ENCODE peak calls at places on chromosomes 4 and X, in four cellular contexts. One of them, this sample, is unnamed.

GRCh38 chrX:103919336-103919682 is 43.1 kb upstream of the TMSB15B start:
- DNase-seq in GM13976: peak
- DNase-seq in esophagus squamous epithelium: no peak
- DNase-seq in GM23338: no peak
- DNase-seq in this sample: no peak

GRCh38 chr4:31022702-31023101 is 302.5 kb downstream of the PCDH7 start:
- DNase-seq in GM13976: no peak
- DNase-seq in esophagus squamous epithelium: no peak
- DNase-seq in GM23338: no peak
- DNase-seq in this sample: no peak

GRCh38 chr4:127240721-127241120 is 392.0 kb upstream of the INTU start:
- DNase-seq in GM13976: no peak
- DNase-seq in esophagus squamous epithelium: no peak
- DNase-seq in GM23338: no peak
- DNase-seq in this sample: no peak

GRCh38 chrX:33434256-33435092 is 223.1 kb upstream of the DMD start:
- DNase-seq in GM13976: peak
- DNase-seq in esophagus squamous epithelium: no peak
- DNase-seq in GM23338: peak
- DNase-seq in this sample: peak

GRCh38 chr4:28443786-28444412 is 1583.3 kb downstream of the STIM2 start:
- DNase-seq in GM13976: no peak
- DNase-seq in esophagus squamous epithelium: no peak
- DNase-seq in GM23338: peak
- DNase-seq in this sample: no peak

GRCh38 chr4:98617358-98618047 is 40.9 kb downstream of the TSPAN5 start:
- DNase-seq in GM13976: no peak
- DNase-seq in esophagus squamous epithelium: no peak
- DNase-seq in GM23338: no peak
- DNase-seq in this sample: no peak

GRCh38 chr4:129014566-129015509 is 78.5 kb downstream of the SCLT1 start:
- DNase-seq in GM13976: no peak
- DNase-seq in esophagus squamous epithelium: no peak
- DNase-seq in GM23338: no peak
- DNase-seq in this sample: no peak

GRCh38 chr4:40843696-40844095 is 93.9 kb downstream of the NSUN7 start:
- DNase-seq in GM13976: peak
- DNase-seq in esophagus squamous epithelium: no peak
- DNase-seq in GM23338: peak
- DNase-seq in this sample: peak

GRCh38 chr4:6324461-6324998 is 54.9 kb downstream of the WFS1 start:
- DNase-seq in GM13976: no peak
- DNase-seq in esophagus squamous epithelium: no peak
- DNase-seq in GM23338: no peak
- DNase-seq in this sample: no peak

GRCh38 chrX:16196829-16197228 is 29.5 kb downstream of the MAGEB17 start:
- DNase-seq in GM13976: no peak
- DNase-seq in esophagus squamous epithelium: no peak
- DNase-seq in GM23338: no peak
- DNase-seq in this sample: no peak

GRCh38 chr4:143207555-143207954 is 22.8 kb downstream of the USP38 start:
- DNase-seq in GM13976: no peak
- DNase-seq in esophagus squamous epithelium: no peak
- DNase-seq in GM23338: peak
- DNase-seq in this sample: no peak

GRCh38 chrX:64204252-64204651 is 1.3 kb downstream of the AMER1 start:
- DNase-seq in GM13976: no peak
- DNase-seq in esophagus squamous epithelium: no peak
- DNase-seq in GM23338: peak
- DNase-seq in this sample: no peak

GRCh38 chr4:54547299-54548097 is 110.3 kb upstream of the KIT start:
- DNase-seq in GM13976: no peak
- DNase-seq in esophagus squamous epithelium: no peak
- DNase-seq in GM23338: no peak
- DNase-seq in this sample: no peak

GRCh38 chr4:19693949-19694597 is 557.6 kb upstream of the SLIT2 start:
- DNase-seq in GM13976: no peak
- DNase-seq in esophagus squamous epithelium: no peak
- DNase-seq in GM23338: peak
- DNase-seq in this sample: no peak

GRCh38 chr4:22962186-22962786 is 269.5 kb downstream of the GBA3 start:
- DNase-seq in GM13976: no peak
- DNase-seq in esophagus squamous epithelium: no peak
- DNase-seq in GM23338: peak
- DNase-seq in this sample: no peak

GRCh38 chrX:112913807-112914206 is 73.2 kb upstream of the AMOT start:
- DNase-seq in GM13976: no peak
- DNase-seq in esophagus squamous epithelium: no peak
- DNase-seq in GM23338: peak
- DNase-seq in this sample: no peak

GRCh38 chrX:153065389-153065788 is 6.9 kb upstream of the PNMA6A start:
- DNase-seq in GM13976: no peak
- DNase-seq in esophagus squamous epithelium: no peak
- DNase-seq in GM23338: no peak
- DNase-seq in this sample: no peak

GRCh38 chr4:151688003-151688784 is 72.6 kb downstream of the GATB start:
- DNase-seq in GM13976: no peak
- DNase-seq in esophagus squamous epithelium: no peak
- DNase-seq in GM23338: no peak
- DNase-seq in this sample: no peak

GRCh38 chrX:81286608-81287007 is 84.7 kb downstream of the SH3BGRL start:
- DNase-seq in GM13976: no peak
- DNase-seq in esophagus squamous epithelium: no peak
- DNase-seq in GM23338: no peak
- DNase-seq in this sample: no peak

GRCh38 chr4:826508-827208 is 729 bp upstream of the CPLX1 start:
- DNase-seq in GM13976: no peak
- DNase-seq in esophagus squamous epithelium: no peak
- DNase-seq in GM23338: peak
- DNase-seq in this sample: no peak

GRCh38 chrX:82748901-82749505 is 759.1 kb upstream of the POU3F4 start:
- DNase-seq in GM13976: no peak
- DNase-seq in esophagus squamous epithelium: no peak
- DNase-seq in GM23338: peak
- DNase-seq in this sample: no peak

GRCh38 chr4:186627226-186627865 is 72.0 kb upstream of the MTNR1A start:
- DNase-seq in GM13976: no peak
- DNase-seq in esophagus squamous epithelium: no peak
- DNase-seq in GM23338: peak
- DNase-seq in this sample: no peak

GRCh38 chr4:88063634-88064296 is 56.3 kb downstream of the PKD2 start:
- DNase-seq in GM13976: no peak
- DNase-seq in esophagus squamous epithelium: no peak
- DNase-seq in GM23338: no peak
- DNase-seq in this sample: no peak

GRCh38 chr4:159698336-159698735 is 595.5 kb downstream of the RAPGEF2 start:
- DNase-seq in GM13976: no peak
- DNase-seq in esophagus squamous epithelium: no peak
- DNase-seq in GM23338: no peak
- DNase-seq in this sample: no peak

GRCh38 chr4:137156807-137157206 is 375.5 kb downstream of the PCDH18 start:
- DNase-seq in GM13976: no peak
- DNase-seq in esophagus squamous epithelium: no peak
- DNase-seq in GM23338: no peak
- DNase-seq in this sample: no peak

DNA sequence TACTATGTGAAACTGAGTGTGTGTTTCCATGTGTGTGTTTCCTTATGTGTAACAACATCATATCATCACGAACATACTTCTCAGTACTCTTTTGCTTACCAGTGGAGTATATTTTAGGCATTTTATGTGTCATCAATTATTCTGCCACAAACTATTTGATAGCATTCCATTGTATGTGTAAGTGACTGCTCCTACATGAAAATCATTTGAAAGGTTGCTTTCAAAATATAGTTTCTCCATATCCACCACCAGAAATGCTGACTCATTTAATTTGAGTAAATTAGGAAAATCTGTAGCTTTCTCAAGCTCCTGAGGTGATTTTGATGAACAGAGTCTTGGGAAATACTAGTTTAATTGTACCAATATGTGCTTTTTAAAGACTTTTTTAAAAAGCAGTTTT is 376.2 kb downstream of the PCDH18 start:
- DNase-seq in GM13976: no peak
- DNase-seq in esophagus squamous epithelium: no peak
- DNase-seq in GM23338: no peak
- DNase-seq in this sample: no peak
- TF ChIP-seq CTCF in GM13976: no peak
- TF ChIP-seq CTCF in esophagus squamous epithelium: no peak
- TF ChIP-seq CTCF in GM23338: no peak
- TF ChIP-seq CTCF in this sample: no peak

DNA sequence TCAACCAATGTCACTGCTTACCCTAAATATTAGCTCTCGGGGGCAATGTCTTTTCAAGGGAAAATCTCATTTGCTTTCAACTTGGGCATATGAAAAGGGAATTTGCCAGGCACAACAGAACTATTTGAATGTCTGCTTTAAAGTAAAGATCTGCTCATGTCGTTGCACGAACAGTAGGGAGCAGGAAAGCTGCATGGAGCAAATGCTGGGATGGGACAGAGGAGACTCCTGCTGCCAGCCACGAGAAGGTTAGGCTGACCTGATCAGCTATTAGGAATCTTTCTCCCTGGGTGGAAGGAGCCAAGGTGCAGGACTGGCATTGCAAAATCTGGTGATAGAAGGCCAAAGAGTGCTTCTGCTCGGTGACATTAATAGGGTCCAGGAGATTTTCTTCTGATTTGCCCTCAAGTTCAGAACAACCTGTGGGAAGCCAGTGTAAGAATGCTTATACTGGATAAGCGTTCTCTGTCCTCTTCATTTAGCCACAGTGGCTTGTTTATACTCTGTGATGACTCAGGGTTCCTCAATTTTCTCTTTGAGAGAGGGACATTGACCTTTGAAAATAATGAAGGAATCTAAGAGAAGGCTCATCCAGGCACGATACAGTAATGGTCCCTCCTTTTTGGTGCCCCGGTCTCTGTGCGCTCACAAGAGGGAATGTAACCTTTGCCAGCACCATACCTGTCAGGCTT is 22.9 kb downstream of the FHL1 start:
- DNase-seq in GM13976: no peak
- DNase-seq in esophagus squamous epithelium: no peak
- DNase-seq in GM23338: no peak
- DNase-seq in this sample: no peak
- TF ChIP-seq CTCF in GM13976: no peak
- TF ChIP-seq CTCF in esophagus squamous epithelium: no peak
- TF ChIP-seq CTCF in GM23338: no peak
- TF ChIP-seq CTCF in this sample: no peak

DNA sequence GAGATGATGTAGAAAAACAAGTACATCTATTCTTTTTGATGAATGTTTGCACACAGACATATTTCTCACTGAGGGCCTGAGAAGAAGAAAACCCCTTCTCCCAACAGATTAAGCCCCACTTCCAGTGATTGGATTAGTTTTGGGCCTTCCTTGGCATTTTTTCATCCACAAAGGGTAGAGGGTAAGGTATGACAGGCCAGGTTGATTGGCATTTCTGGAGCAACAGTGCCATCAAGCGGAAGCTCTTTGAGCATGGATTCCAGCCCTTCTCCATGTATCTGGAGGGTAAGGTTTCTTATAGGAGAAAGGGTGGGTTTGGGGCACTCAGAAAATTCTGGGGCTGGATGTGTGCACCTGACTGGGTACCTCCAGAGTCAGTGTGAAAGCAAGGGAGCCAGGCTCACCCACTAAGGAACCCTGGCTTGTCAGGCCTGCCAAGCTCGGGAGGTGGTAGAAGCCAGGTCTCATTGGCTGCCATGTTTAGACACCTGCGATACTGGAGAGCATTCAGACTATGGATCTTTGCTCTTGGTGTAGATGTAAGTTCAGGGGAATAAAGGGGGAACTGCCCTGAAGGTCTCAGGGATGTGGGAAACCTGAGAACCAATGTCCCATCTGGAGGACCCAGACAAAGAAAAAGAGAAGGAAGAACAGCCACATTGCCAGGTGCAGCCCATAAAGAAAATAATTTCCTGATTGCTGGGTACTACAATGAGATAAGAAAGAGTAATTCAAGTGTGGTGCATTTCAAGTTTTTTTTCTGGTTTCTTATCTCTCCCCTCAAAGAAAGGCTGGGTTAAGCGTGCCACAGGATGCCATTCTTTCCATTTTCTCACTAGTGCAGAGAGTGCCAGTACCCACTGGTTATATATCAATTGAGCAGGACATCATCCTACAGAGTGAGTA is 222.3 kb upstream of the AGTR2 start:
- DNase-seq in GM13976: peak
- DNase-seq in esophagus squamous epithelium: no peak
- DNase-seq in GM23338: peak
- DNase-seq in this sample: no peak
- TF ChIP-seq CTCF in GM13976: peak
- TF ChIP-seq CTCF in esophagus squamous epithelium: no peak
- TF ChIP-seq CTCF in GM23338: peak
- TF ChIP-seq CTCF in this sample: no peak

DNA sequence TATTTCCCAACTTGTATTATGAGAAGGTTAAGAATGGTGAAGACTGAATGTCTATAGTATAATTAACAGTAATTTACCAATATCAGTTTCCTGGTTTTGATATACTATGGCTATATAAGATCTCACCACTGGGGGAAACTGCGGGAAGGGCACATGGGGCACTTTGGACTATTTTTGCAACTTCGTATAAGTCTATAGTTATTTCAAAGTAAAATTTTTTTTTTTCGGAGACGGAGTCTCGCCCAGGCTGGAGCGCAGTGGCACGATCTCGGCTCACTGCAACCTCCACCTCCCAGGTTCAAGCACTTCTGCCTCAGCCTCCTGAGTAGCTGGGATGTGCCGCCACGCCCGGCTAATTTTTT is 46.1 kb downstream of the CXorf58 start:
- DNase-seq in GM13976: no peak
- DNase-seq in esophagus squamous epithelium: no peak
- DNase-seq in GM23338: no peak
- DNase-seq in this sample: no peak
- TF ChIP-seq CTCF in GM13976: no peak
- TF ChIP-seq CTCF in esophagus squamous epithelium: no peak
- TF ChIP-seq CTCF in GM23338: peak
- TF ChIP-seq CTCF in this sample: no peak

GRCh38 chrX:148562846-148563245 is 62.4 kb downstream of the AFF2 start:
- DNase-seq in GM13976: no peak
- DNase-seq in esophagus squamous epithelium: no peak
- DNase-seq in GM23338: no peak
- DNase-seq in this sample: no peak
- TF ChIP-seq CTCF in GM13976: no peak
- TF ChIP-seq CTCF in esophagus squamous epithelium: no peak
- TF ChIP-seq CTCF in GM23338: no peak
- TF ChIP-seq CTCF in this sample: no peak

This sample was measured in GM20000.